ENCODE peak calls at places on chromosome 14, in eight cellular contexts. One of them, this sample, is unnamed.

GRCh38 chr14:98623806-98624430 is 648.1 kb downstream of the BCL11B start:
- DNase-seq in tibial artery: no peak
- DNase-seq in cardiac fibroblast: no peak
- DNase-seq in sciatic nerve: no peak
- DNase-seq in DMS53: no peak
- DNase-seq in cerebellar nuclear complex: no peak
- DNase-seq in GM13977: no peak
- DNase-seq in hippocampal formation: no peak
- DNase-seq in this sample: no peak

GRCh38 chr14:32728957-32729356 is 209.7 kb upstream of the NPAS3 start:
- DNase-seq in tibial artery: no peak
- DNase-seq in cardiac fibroblast: peak
- DNase-seq in sciatic nerve: no peak
- DNase-seq in DMS53: peak
- DNase-seq in cerebellar nuclear complex: no peak
- DNase-seq in GM13977: no peak
- DNase-seq in hippocampal formation: peak
- DNase-seq in this sample: peak

GRCh38 chr14:102293784-102294183 is 11.2 kb downstream of the MOK start:
- DNase-seq in tibial artery: no peak
- DNase-seq in cardiac fibroblast: peak
- DNase-seq in sciatic nerve: no peak
- DNase-seq in DMS53: no peak
- DNase-seq in cerebellar nuclear complex: no peak
- DNase-seq in GM13977: no peak
- DNase-seq in hippocampal formation: no peak
- DNase-seq in this sample: no peak

GRCh38 chr14:100911665-100912316 is 8.3 kb upstream of the RTL1 start:
- DNase-seq in tibial artery: no peak
- DNase-seq in cardiac fibroblast: no peak
- DNase-seq in sciatic nerve: no peak
- DNase-seq in DMS53: no peak
- DNase-seq in cerebellar nuclear complex: no peak
- DNase-seq in GM13977: no peak
- DNase-seq in hippocampal formation: no peak
- DNase-seq in this sample: no peak

GRCh38 chr14:68181395-68182326 is 362.1 kb downstream of the RAD51B start:
- DNase-seq in tibial artery: no peak
- DNase-seq in cardiac fibroblast: peak
- DNase-seq in sciatic nerve: no peak
- DNase-seq in DMS53: no peak
- DNase-seq in cerebellar nuclear complex: no peak
- DNase-seq in GM13977: peak
- DNase-seq in hippocampal formation: no peak
- DNase-seq in this sample: no peak

GRCh38 chr14:27205036-27205435 is 607.2 kb upstream of the NOVA1 start:
- DNase-seq in tibial artery: no peak
- DNase-seq in cardiac fibroblast: no peak
- DNase-seq in sciatic nerve: no peak
- DNase-seq in DMS53: no peak
- DNase-seq in cerebellar nuclear complex: no peak
- DNase-seq in GM13977: no peak
- DNase-seq in hippocampal formation: no peak
- DNase-seq in this sample: no peak

GRCh38 chr14:100537701-100538565 is 49.3 kb downstream of the BEGAIN start:
- DNase-seq in tibial artery: peak
- DNase-seq in cardiac fibroblast: no peak
- DNase-seq in sciatic nerve: peak
- DNase-seq in DMS53: no peak
- DNase-seq in cerebellar nuclear complex: no peak
- DNase-seq in GM13977: no peak
- DNase-seq in hippocampal formation: peak
- DNase-seq in this sample: peak

GRCh38 chr14:104938436-104938835 is 13.8 kb downstream of the PLD4 start:
- DNase-seq in tibial artery: no peak
- DNase-seq in cardiac fibroblast: no peak
- DNase-seq in sciatic nerve: no peak
- DNase-seq in DMS53: peak
- DNase-seq in cerebellar nuclear complex: no peak
- DNase-seq in GM13977: no peak
- DNase-seq in hippocampal formation: no peak
- DNase-seq in this sample: no peak

GRCh38 chr14:99234982-99235491 is 37.0 kb downstream of the BCL11B start:
- DNase-seq in tibial artery: no peak
- DNase-seq in cardiac fibroblast: no peak
- DNase-seq in sciatic nerve: no peak
- DNase-seq in DMS53: no peak
- DNase-seq in cerebellar nuclear complex: no peak
- DNase-seq in GM13977: no peak
- DNase-seq in hippocampal formation: no peak
- DNase-seq in this sample: no peak

GRCh38 chr14:31362746-31363145 is 57.6 kb downstream of the HEATR5A start:
- DNase-seq in tibial artery: no peak
- DNase-seq in cardiac fibroblast: no peak
- DNase-seq in sciatic nerve: no peak
- DNase-seq in DMS53: no peak
- DNase-seq in cerebellar nuclear complex: no peak
- DNase-seq in GM13977: no peak
- DNase-seq in hippocampal formation: no peak
- DNase-seq in this sample: no peak

GRCh38 chr14:24095196-24096068 is 1.3 kb downstream of the PCK2 start:
- DNase-seq in tibial artery: peak
- DNase-seq in cardiac fibroblast: peak
- DNase-seq in sciatic nerve: no peak
- DNase-seq in DMS53: peak
- DNase-seq in cerebellar nuclear complex: no peak
- DNase-seq in GM13977: peak
- DNase-seq in hippocampal formation: no peak
- DNase-seq in this sample: peak

GRCh38 chr14:63881926-63882325 is 29.1 kb downstream of the SYNE2 start:
- DNase-seq in tibial artery: peak
- DNase-seq in cardiac fibroblast: no peak
- DNase-seq in sciatic nerve: no peak
- DNase-seq in DMS53: no peak
- DNase-seq in cerebellar nuclear complex: no peak
- DNase-seq in GM13977: no peak
- DNase-seq in hippocampal formation: no peak
- DNase-seq in this sample: no peak

GRCh38 chr14:101470266-101470665 is 91.0 kb upstream of the DIO3 start:
- DNase-seq in tibial artery: no peak
- DNase-seq in cardiac fibroblast: no peak
- DNase-seq in sciatic nerve: peak
- DNase-seq in DMS53: no peak
- DNase-seq in cerebellar nuclear complex: no peak
- DNase-seq in GM13977: no peak
- DNase-seq in hippocampal formation: no peak
- DNase-seq in this sample: no peak

GRCh38 chr14:56135001-56135400 is 16.8 kb downstream of the PELI2 start:
- DNase-seq in tibial artery: no peak
- DNase-seq in cardiac fibroblast: no peak
- DNase-seq in sciatic nerve: no peak
- DNase-seq in DMS53: no peak
- DNase-seq in cerebellar nuclear complex: peak
- DNase-seq in GM13977: no peak
- DNase-seq in hippocampal formation: no peak
- DNase-seq in this sample: no peak

GRCh38 chr14:39217214-39217879 is 16.4 kb upstream of the MIA2 start:
- DNase-seq in tibial artery: no peak
- DNase-seq in cardiac fibroblast: no peak
- DNase-seq in sciatic nerve: no peak
- DNase-seq in DMS53: no peak
- DNase-seq in cerebellar nuclear complex: no peak
- DNase-seq in GM13977: no peak
- DNase-seq in hippocampal formation: no peak
- DNase-seq in this sample: no peak

GRCh38 chr14:37247777-37248461 is 50.2 kb downstream of the MIPOL1 start:
- DNase-seq in tibial artery: no peak
- DNase-seq in cardiac fibroblast: no peak
- DNase-seq in sciatic nerve: no peak
- DNase-seq in DMS53: peak
- DNase-seq in cerebellar nuclear complex: no peak
- DNase-seq in GM13977: no peak
- DNase-seq in hippocampal formation: no peak
- DNase-seq in this sample: no peak

GRCh38 chr14:103868242-103868897 is 21.0 kb upstream of the PPP1R13B start:
- DNase-seq in tibial artery: no peak
- DNase-seq in cardiac fibroblast: no peak
- DNase-seq in sciatic nerve: no peak
- DNase-seq in DMS53: peak
- DNase-seq in cerebellar nuclear complex: no peak
- DNase-seq in GM13977: no peak
- DNase-seq in hippocampal formation: no peak
- DNase-seq in this sample: no peak

GRCh38 chr14:91870890-91871289 is 3.6 kb upstream of the TC2N start:
- DNase-seq in tibial artery: no peak
- DNase-seq in cardiac fibroblast: no peak
- DNase-seq in sciatic nerve: no peak
- DNase-seq in DMS53: no peak
- DNase-seq in cerebellar nuclear complex: no peak
- DNase-seq in GM13977: no peak
- DNase-seq in hippocampal formation: no peak
- DNase-seq in this sample: no peak

GRCh38 chr14:93171366-93171765 is 13.3 kb downstream of the MOAP1 start:
- DNase-seq in tibial artery: no peak
- DNase-seq in cardiac fibroblast: no peak
- DNase-seq in sciatic nerve: peak
- DNase-seq in DMS53: no peak
- DNase-seq in cerebellar nuclear complex: no peak
- DNase-seq in GM13977: no peak
- DNase-seq in hippocampal formation: no peak
- DNase-seq in this sample: no peak

GRCh38 chr14:89028462-89029134 is 204.1 kb downstream of the TTC8 start:
- DNase-seq in tibial artery: no peak
- DNase-seq in cardiac fibroblast: no peak
- DNase-seq in sciatic nerve: no peak
- DNase-seq in DMS53: no peak
- DNase-seq in cerebellar nuclear complex: no peak
- DNase-seq in GM13977: no peak
- DNase-seq in hippocampal formation: no peak
- DNase-seq in this sample: no peak